ENCODE peak calls at places on chromosomes 11 and 22, in eight cellular contexts. One of them, this sample, is unnamed.

GRCh38 chr22:50274311-50274710 is 4.1 kb upstream of the MAPK11 start:
- DNase-seq in psoas muscle: no peak
- DNase-seq in NT2/D1: no peak
- DNase-seq in aorta: no peak
- DNase-seq in AG08396: peak; percentile 73
- DNase-seq in activated T-cell treated with anti-CD3 and anti-CD28 coated beads for 1 hour: no peak
- DNase-seq in T47D: peak; percentile 77
- DNase-seq in WERI-Rb-1: peak; percentile 63
- DNase-seq in this sample: no peak

GRCh38 chr22:22574361-22574760 is 15.3 kb upstream of the PRAME start:
- DNase-seq in psoas muscle: no peak
- DNase-seq in NT2/D1: no peak
- DNase-seq in aorta: no peak
- DNase-seq in AG08396: no peak
- DNase-seq in activated T-cell treated with anti-CD3 and anti-CD28 coated beads for 1 hour: no peak
- DNase-seq in T47D: no peak
- DNase-seq in WERI-Rb-1: no peak
- DNase-seq in this sample: no peak

GRCh38 chr11:80297808-80298460 is 857.1 kb upstream of the TENM4 start:
- DNase-seq in psoas muscle: no peak
- DNase-seq in NT2/D1: no peak
- DNase-seq in aorta: no peak
- DNase-seq in AG08396: no peak
- DNase-seq in activated T-cell treated with anti-CD3 and anti-CD28 coated beads for 1 hour: no peak
- DNase-seq in T47D: no peak
- DNase-seq in WERI-Rb-1: no peak
- DNase-seq in this sample: no peak

GRCh38 chr22:39607093-39607492 is 36.5 kb downstream of the CACNA1I start:
- DNase-seq in psoas muscle: no peak
- DNase-seq in NT2/D1: peak; percentile 51
- DNase-seq in aorta: no peak
- DNase-seq in AG08396: no peak
- DNase-seq in activated T-cell treated with anti-CD3 and anti-CD28 coated beads for 1 hour: no peak
- DNase-seq in T47D: no peak
- DNase-seq in WERI-Rb-1: no peak
- DNase-seq in this sample: no peak

GRCh38 chr11:98230678-98231077 is 790.1 kb upstream of the CNTN5 start:
- DNase-seq in psoas muscle: no peak
- DNase-seq in NT2/D1: no peak
- DNase-seq in aorta: no peak
- DNase-seq in AG08396: no peak
- DNase-seq in activated T-cell treated with anti-CD3 and anti-CD28 coated beads for 1 hour: no peak
- DNase-seq in T47D: no peak
- DNase-seq in WERI-Rb-1: no peak
- DNase-seq in this sample: no peak

GRCh38 chr11:78037825-78038620 is 14.9 kb upstream of the KCTD14 start:
- DNase-seq in psoas muscle: no peak
- DNase-seq in NT2/D1: no peak
- DNase-seq in aorta: no peak
- DNase-seq in AG08396: no peak
- DNase-seq in activated T-cell treated with anti-CD3 and anti-CD28 coated beads for 1 hour: no peak
- DNase-seq in T47D: no peak
- DNase-seq in WERI-Rb-1: no peak
- DNase-seq in this sample: no peak

GRCh38 chr11:67303132-67303988 is at the start of gene SSH3:
- DNase-seq in psoas muscle: peak; percentile 88
- DNase-seq in NT2/D1: peak; percentile 62
- DNase-seq in aorta: peak; percentile 85
- DNase-seq in AG08396: peak; percentile 83
- DNase-seq in activated T-cell treated with anti-CD3 and anti-CD28 coated beads for 1 hour: no peak
- DNase-seq in T47D: peak; percentile 93
- DNase-seq in WERI-Rb-1: peak; percentile 77
- DNase-seq in this sample: peak; percentile 86

GRCh38 chr22:46303347-46303965 is 6.8 kb downstream of the GTSE1 start:
- DNase-seq in psoas muscle: peak; percentile 12
- DNase-seq in NT2/D1: no peak
- DNase-seq in aorta: no peak
- DNase-seq in AG08396: peak; percentile 71
- DNase-seq in activated T-cell treated with anti-CD3 and anti-CD28 coated beads for 1 hour: no peak
- DNase-seq in T47D: no peak
- DNase-seq in WERI-Rb-1: no peak
- DNase-seq in this sample: peak; percentile 61

GRCh38 chr11:58923300-58923788 is 15.9 kb upstream of the GLYATL1 start:
- DNase-seq in psoas muscle: no peak
- DNase-seq in NT2/D1: peak; percentile 50
- DNase-seq in aorta: no peak
- DNase-seq in AG08396: peak; percentile 27
- DNase-seq in activated T-cell treated with anti-CD3 and anti-CD28 coated beads for 1 hour: no peak
- DNase-seq in T47D: peak; percentile 76
- DNase-seq in WERI-Rb-1: no peak
- DNase-seq in this sample: peak; percentile 62

GRCh38 chr11:124801014-124801413 is 808 bp upstream of the MSANTD2 start:
- DNase-seq in psoas muscle: no peak
- DNase-seq in NT2/D1: no peak
- DNase-seq in aorta: no peak
- DNase-seq in AG08396: peak; percentile 30
- DNase-seq in activated T-cell treated with anti-CD3 and anti-CD28 coated beads for 1 hour: no peak
- DNase-seq in T47D: no peak
- DNase-seq in WERI-Rb-1: no peak
- DNase-seq in this sample: peak; percentile 32

GRCh38 chr22:33472462-33473344 is 414.5 kb upstream of the SYN3 start:
- DNase-seq in psoas muscle: no peak
- DNase-seq in NT2/D1: no peak
- DNase-seq in aorta: no peak
- DNase-seq in AG08396: no peak
- DNase-seq in activated T-cell treated with anti-CD3 and anti-CD28 coated beads for 1 hour: no peak
- DNase-seq in T47D: no peak
- DNase-seq in WERI-Rb-1: no peak
- DNase-seq in this sample: no peak

GRCh38 chr22:47933226-47933625 is 1170.8 kb downstream of the TBC1D22A start:
- DNase-seq in psoas muscle: no peak
- DNase-seq in NT2/D1: no peak
- DNase-seq in aorta: no peak
- DNase-seq in AG08396: no peak
- DNase-seq in activated T-cell treated with anti-CD3 and anti-CD28 coated beads for 1 hour: no peak
- DNase-seq in T47D: no peak
- DNase-seq in WERI-Rb-1: no peak
- DNase-seq in this sample: no peak

GRCh38 chr11:36016263-36016662 is 72.4 kb downstream of the LDLRAD3 start:
- DNase-seq in psoas muscle: no peak
- DNase-seq in NT2/D1: no peak
- DNase-seq in aorta: no peak
- DNase-seq in AG08396: no peak
- DNase-seq in activated T-cell treated with anti-CD3 and anti-CD28 coated beads for 1 hour: no peak
- DNase-seq in T47D: no peak
- DNase-seq in WERI-Rb-1: no peak
- DNase-seq in this sample: no peak

GRCh38 chr11:123483058-123483457 is 53.0 kb downstream of the GRAMD1B start:
- DNase-seq in psoas muscle: no peak
- DNase-seq in NT2/D1: no peak
- DNase-seq in aorta: no peak
- DNase-seq in AG08396: no peak
- DNase-seq in activated T-cell treated with anti-CD3 and anti-CD28 coated beads for 1 hour: no peak
- DNase-seq in T47D: no peak
- DNase-seq in WERI-Rb-1: no peak
- DNase-seq in this sample: no peak

GRCh38 chr22:36022162-36022561 is 6.5 kb downstream of the RBFOX2 start:
- DNase-seq in psoas muscle: no peak
- DNase-seq in NT2/D1: no peak
- DNase-seq in aorta: no peak
- DNase-seq in AG08396: peak; percentile 43
- DNase-seq in activated T-cell treated with anti-CD3 and anti-CD28 coated beads for 1 hour: no peak
- DNase-seq in T47D: no peak
- DNase-seq in WERI-Rb-1: no peak
- DNase-seq in this sample: peak; percentile 56

GRCh38 chr11:28713850-28714249 is 605.7 kb downstream of the METTL15 start:
- DNase-seq in psoas muscle: no peak
- DNase-seq in NT2/D1: no peak
- DNase-seq in aorta: no peak
- DNase-seq in AG08396: no peak
- DNase-seq in activated T-cell treated with anti-CD3 and anti-CD28 coated beads for 1 hour: no peak
- DNase-seq in T47D: no peak
- DNase-seq in WERI-Rb-1: no peak
- DNase-seq in this sample: no peak

GRCh38 chr11:74684661-74685060 is 46.6 kb downstream of the CHRDL2 start:
- DNase-seq in psoas muscle: peak; percentile 11
- DNase-seq in NT2/D1: no peak
- DNase-seq in aorta: peak; percentile 1
- DNase-seq in AG08396: no peak
- DNase-seq in activated T-cell treated with anti-CD3 and anti-CD28 coated beads for 1 hour: no peak
- DNase-seq in T47D: no peak
- DNase-seq in WERI-Rb-1: no peak
- DNase-seq in this sample: no peak

GRCh38 chr11:12288934-12289666 is 88.3 kb upstream of the PARVA start:
- DNase-seq in psoas muscle: no peak
- DNase-seq in NT2/D1: no peak
- DNase-seq in aorta: no peak
- DNase-seq in AG08396: no peak
- DNase-seq in activated T-cell treated with anti-CD3 and anti-CD28 coated beads for 1 hour: no peak
- DNase-seq in T47D: no peak
- DNase-seq in WERI-Rb-1: no peak
- DNase-seq in this sample: no peak

GRCh38 chr11:65278351-65278750 is 16.6 kb downstream of the POLA2 start:
- DNase-seq in psoas muscle: no peak
- DNase-seq in NT2/D1: no peak
- DNase-seq in aorta: no peak
- DNase-seq in AG08396: no peak
- DNase-seq in activated T-cell treated with anti-CD3 and anti-CD28 coated beads for 1 hour: no peak
- DNase-seq in T47D: no peak
- DNase-seq in WERI-Rb-1: no peak
- DNase-seq in this sample: no peak

GRCh38 chr22:40533712-40534378 is 102.7 kb downstream of the MRTFA start:
- DNase-seq in psoas muscle: no peak
- DNase-seq in NT2/D1: no peak
- DNase-seq in aorta: no peak
- DNase-seq in AG08396: peak; percentile 67
- DNase-seq in activated T-cell treated with anti-CD3 and anti-CD28 coated beads for 1 hour: peak; percentile 19
- DNase-seq in T47D: peak; percentile 39
- DNase-seq in WERI-Rb-1: no peak
- DNase-seq in this sample: peak; percentile 52

GRCh38 chr22:36364255-36365019 is 23.3 kb downstream of the MYH9 start:
- DNase-seq in psoas muscle: no peak
- DNase-seq in NT2/D1: no peak
- DNase-seq in aorta: no peak
- DNase-seq in AG08396: no peak
- DNase-seq in activated T-cell treated with anti-CD3 and anti-CD28 coated beads for 1 hour: no peak
- DNase-seq in T47D: no peak
- DNase-seq in WERI-Rb-1: no peak
- DNase-seq in this sample: no peak

GRCh38 chr11:736431-736830 is 10.8 kb upstream of the TALDO1 start:
- DNase-seq in psoas muscle: no peak
- DNase-seq in NT2/D1: no peak
- DNase-seq in aorta: no peak
- DNase-seq in AG08396: no peak
- DNase-seq in activated T-cell treated with anti-CD3 and anti-CD28 coated beads for 1 hour: no peak
- DNase-seq in T47D: no peak
- DNase-seq in WERI-Rb-1: no peak
- DNase-seq in this sample: no peak